ENCODE peak calls at places on chromosomes 12 and 14, in seven cellular contexts. One of them, this sample, is unnamed.
A peak's percentile ranks its signal among the peaks of the same experiment; 100 is the strongest.

GRCh38 chr12:80129895-80130535 is 30.7 kb downstream of the OTOGL start:
- DNase-seq in tibial nerve: no peak
- DNase-seq in left ventricle myocardium inferior: no peak
- DNase-seq in tibial artery: no peak
- DNase-seq in fibroblast of lung: no peak
- DNase-seq in NT2/D1: no peak
- DNase-seq in astrocyte: peak; percentile 81
- DNase-seq in this sample: no peak

GRCh38 chr12:49796606-49797451 is 31.4 kb downstream of the NCKAP5L start:
- DNase-seq in tibial nerve: no peak
- DNase-seq in left ventricle myocardium inferior: no peak
- DNase-seq in tibial artery: no peak
- DNase-seq in fibroblast of lung: no peak
- DNase-seq in NT2/D1: no peak
- DNase-seq in astrocyte: no peak
- DNase-seq in this sample: peak; percentile 69

GRCh38 chr12:95412826-95413311 is 61.1 kb upstream of the METAP2 start:
- DNase-seq in tibial nerve: no peak
- DNase-seq in left ventricle myocardium inferior: no peak
- DNase-seq in tibial artery: no peak
- DNase-seq in fibroblast of lung: peak; percentile 99
- DNase-seq in NT2/D1: no peak
- DNase-seq in astrocyte: peak; percentile 85
- DNase-seq in this sample: no peak

GRCh38 chr12:22670762-22671161 is 45.8 kb downstream of the ETNK1 start:
- DNase-seq in tibial nerve: no peak
- DNase-seq in left ventricle myocardium inferior: no peak
- DNase-seq in tibial artery: no peak
- DNase-seq in fibroblast of lung: peak; percentile 54
- DNase-seq in NT2/D1: no peak
- DNase-seq in astrocyte: no peak
- DNase-seq in this sample: no peak

GRCh38 chr12:109247831-109248654 is 61.0 kb downstream of the FOXN4 start:
- DNase-seq in tibial nerve: no peak
- DNase-seq in left ventricle myocardium inferior: no peak
- DNase-seq in tibial artery: no peak
- DNase-seq in fibroblast of lung: no peak
- DNase-seq in NT2/D1: no peak
- DNase-seq in astrocyte: no peak
- DNase-seq in this sample: peak; percentile 23

GRCh38 chr12:27635349-27635972 is 60.8 kb upstream of the REP15 start:
- DNase-seq in tibial nerve: no peak
- DNase-seq in left ventricle myocardium inferior: no peak
- DNase-seq in tibial artery: no peak
- DNase-seq in fibroblast of lung: peak; percentile 86
- DNase-seq in NT2/D1: peak; percentile 38
- DNase-seq in astrocyte: peak; percentile 45
- DNase-seq in this sample: no peak

GRCh38 chr12:46383654-46384450 is 11.3 kb upstream of the SLC38A2 start:
- DNase-seq in tibial nerve: peak; percentile 86
- DNase-seq in left ventricle myocardium inferior: peak; percentile 95
- DNase-seq in tibial artery: peak; percentile 94
- DNase-seq in fibroblast of lung: peak; percentile 98
- DNase-seq in NT2/D1: no peak
- DNase-seq in astrocyte: peak; percentile 90
- DNase-seq in this sample: peak; percentile 95

GRCh38 chr12:53985900-53986685 is 1.1 kb downstream of the HOXC10 start:
- DNase-seq in tibial nerve: no peak
- DNase-seq in left ventricle myocardium inferior: no peak
- DNase-seq in tibial artery: no peak
- DNase-seq in fibroblast of lung: no peak
- DNase-seq in NT2/D1: no peak
- DNase-seq in astrocyte: no peak
- DNase-seq in this sample: no peak

GRCh38 chr14:101101456-101102056 is 198.0 kb upstream of the RTL1 start:
- DNase-seq in tibial nerve: no peak
- DNase-seq in left ventricle myocardium inferior: no peak
- DNase-seq in tibial artery: peak; percentile 15
- DNase-seq in fibroblast of lung: no peak
- DNase-seq in NT2/D1: no peak
- DNase-seq in astrocyte: peak; percentile 59
- DNase-seq in this sample: no peak
- H3K4me1 ChIP-seq in tibial nerve: no peaks in the 10 kb centered on the region
- H3K4me1 ChIP-seq in left ventricle myocardium inferior: no peaks in the 10 kb centered on the region
- H3K4me1 ChIP-seq in tibial artery: no peaks in the 10 kb centered on the region
- H3K4me1 ChIP-seq in fibroblast of lung: no peaks in the 10 kb centered on the region
- H3K4me1 ChIP-seq in NT2/D1: peaks cover 7% of the 10 kb centered on the region
- H3K4me1 ChIP-seq in astrocyte: peaks cover 8% of the 10 kb centered on the region
- H3K4me1 ChIP-seq in this sample: no peaks in the 10 kb centered on the region

GRCh38 chr12:124559182-124560017 is 8.0 kb downstream of the NCOR2 start:
- DNase-seq in tibial nerve: no peak
- DNase-seq in left ventricle myocardium inferior: no peak
- DNase-seq in tibial artery: no peak
- DNase-seq in fibroblast of lung: no peak
- DNase-seq in NT2/D1: no peak
- DNase-seq in astrocyte: no peak
- DNase-seq in this sample: peak; percentile 43

GRCh38 chr12:124557518-124558223 is 9.7 kb downstream of the NCOR2 start:
- DNase-seq in tibial nerve: no peak
- DNase-seq in left ventricle myocardium inferior: no peak
- DNase-seq in tibial artery: no peak
- DNase-seq in fibroblast of lung: no peak
- DNase-seq in NT2/D1: no peak
- DNase-seq in astrocyte: no peak
- DNase-seq in this sample: peak; percentile 60

GRCh38 chr12:124560519-124560918 is 6.9 kb downstream of the NCOR2 start:
- DNase-seq in tibial nerve: no peak
- DNase-seq in left ventricle myocardium inferior: no peak
- DNase-seq in tibial artery: no peak
- DNase-seq in fibroblast of lung: no peak
- DNase-seq in NT2/D1: no peak
- DNase-seq in astrocyte: no peak
- DNase-seq in this sample: peak; percentile 36

GRCh38 chr12:124556896-124557501 is 10.4 kb downstream of the NCOR2 start:
- DNase-seq in tibial nerve: no peak
- DNase-seq in left ventricle myocardium inferior: no peak
- DNase-seq in tibial artery: no peak
- DNase-seq in fibroblast of lung: peak; percentile 34
- DNase-seq in NT2/D1: no peak
- DNase-seq in astrocyte: no peak
- DNase-seq in this sample: peak; percentile 66

GRCh38 chr12:124558298-124558697 is 9.1 kb downstream of the NCOR2 start:
- DNase-seq in tibial nerve: no peak
- DNase-seq in left ventricle myocardium inferior: no peak
- DNase-seq in tibial artery: no peak
- DNase-seq in fibroblast of lung: no peak
- DNase-seq in NT2/D1: no peak
- DNase-seq in astrocyte: no peak
- DNase-seq in this sample: peak; percentile 48
- H3K4me1 ChIP-seq in tibial nerve: peaks cover 58% of the 10 kb centered on the region
- H3K4me1 ChIP-seq in left ventricle myocardium inferior: peaks cover 90% of the 10 kb centered on the region
- H3K4me1 ChIP-seq in tibial artery: peaks cover 72% of the 10 kb centered on the region
- H3K4me1 ChIP-seq in fibroblast of lung: peaks cover 12% of the 10 kb centered on the region
- H3K4me1 ChIP-seq in NT2/D1: peaks cover 71% of the 10 kb centered on the region
- H3K4me1 ChIP-seq in astrocyte: peaks cover 13% of the 10 kb centered on the region
- H3K4me1 ChIP-seq in this sample: peaks cover 77% of the 10 kb centered on the region

GRCh38 chr14:52040598-52040997 is 28.3 kb downstream of the NID2 start:
- DNase-seq in tibial nerve: no peak
- DNase-seq in left ventricle myocardium inferior: no peak
- DNase-seq in tibial artery: no peak
- DNase-seq in fibroblast of lung: no peak
- DNase-seq in NT2/D1: no peak
- DNase-seq in astrocyte: no peak
- DNase-seq in this sample: no peak

GRCh38 chr14:52044791-52045522 is 23.9 kb downstream of the NID2 start:
- DNase-seq in tibial nerve: no peak
- DNase-seq in left ventricle myocardium inferior: no peak
- DNase-seq in tibial artery: no peak
- DNase-seq in fibroblast of lung: peak; percentile 91
- DNase-seq in NT2/D1: no peak
- DNase-seq in astrocyte: peak; percentile 95
- DNase-seq in this sample: no peak

GRCh38 chr14:52046376-52046917 is 22.4 kb downstream of the NID2 start:
- DNase-seq in tibial nerve: no peak
- DNase-seq in left ventricle myocardium inferior: no peak
- DNase-seq in tibial artery: no peak
- DNase-seq in fibroblast of lung: no peak
- DNase-seq in NT2/D1: no peak
- DNase-seq in astrocyte: peak; percentile 35
- DNase-seq in this sample: no peak

GRCh38 chr14:52042371-52043037 is 26.4 kb downstream of the NID2 start:
- DNase-seq in tibial nerve: no peak
- DNase-seq in left ventricle myocardium inferior: no peak
- DNase-seq in tibial artery: no peak
- DNase-seq in fibroblast of lung: no peak
- DNase-seq in NT2/D1: no peak
- DNase-seq in astrocyte: no peak
- DNase-seq in this sample: no peak

DNA sequence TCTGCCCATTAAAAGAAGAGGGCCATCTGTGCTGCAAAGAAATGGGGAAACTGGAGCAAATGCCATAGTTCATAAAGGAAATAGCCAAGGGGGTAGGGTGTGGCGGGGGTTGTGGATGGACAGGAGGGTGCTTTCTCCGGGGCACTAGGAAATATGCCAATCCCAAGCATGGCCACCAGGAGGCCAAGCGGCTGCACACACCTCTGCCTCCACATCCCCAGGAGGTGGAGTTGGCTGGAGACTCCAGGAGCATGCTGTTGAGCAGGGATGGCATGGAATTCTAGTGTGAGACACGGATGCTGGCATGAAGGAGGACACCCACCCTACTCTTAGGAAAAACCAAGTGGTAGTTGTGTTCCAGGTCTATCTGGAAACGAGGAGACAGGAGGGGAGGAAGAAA is 25.2 kb downstream of the NID2 start:
- DNase-seq in tibial nerve: no peak
- DNase-seq in left ventricle myocardium inferior: no peak
- DNase-seq in tibial artery: no peak
- DNase-seq in fibroblast of lung: no peak
- DNase-seq in NT2/D1: no peak
- DNase-seq in astrocyte: no peak
- DNase-seq in this sample: no peak
- H3K4me1 ChIP-seq in tibial nerve: peaks cover 27% of the 10 kb centered on the region
- H3K4me1 ChIP-seq in left ventricle myocardium inferior: peaks cover 64% of the 10 kb centered on the region
- H3K4me1 ChIP-seq in tibial artery: peaks cover 59% of the 10 kb centered on the region
- H3K4me1 ChIP-seq in fibroblast of lung: peaks cover 47% of the 10 kb centered on the region
- H3K4me1 ChIP-seq in NT2/D1: no peaks in the 10 kb centered on the region
- H3K4me1 ChIP-seq in astrocyte: peaks cover 21% of the 10 kb centered on the region
- H3K4me1 ChIP-seq in this sample: no peaks in the 10 kb centered on the region

DNA sequence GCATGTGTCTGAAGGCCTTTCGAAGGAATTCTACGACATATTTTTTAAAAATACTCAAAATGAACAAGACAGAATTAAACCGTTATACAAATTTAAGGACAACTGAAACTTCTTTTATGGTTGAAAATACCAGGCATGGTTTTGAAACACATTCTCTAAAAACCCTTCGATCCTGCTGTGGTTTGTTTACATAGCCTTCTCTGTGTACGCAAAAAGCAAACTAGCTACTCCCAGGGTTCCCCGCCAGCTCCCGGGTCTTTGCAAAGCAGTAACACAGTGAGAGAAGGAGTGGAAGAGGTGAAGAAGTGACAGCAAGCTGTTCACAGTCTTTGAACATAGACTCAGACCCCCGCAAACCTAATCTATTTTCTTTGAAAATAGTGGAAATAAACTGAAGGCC is 2.2 kb upstream of the TC2N start:
- DNase-seq in tibial nerve: no peak
- DNase-seq in left ventricle myocardium inferior: no peak
- DNase-seq in tibial artery: no peak
- DNase-seq in fibroblast of lung: peak; percentile 52
- DNase-seq in NT2/D1: no peak
- DNase-seq in astrocyte: no peak
- DNase-seq in this sample: no peak
- H3K4me1 ChIP-seq in tibial nerve: peaks cover 7% of the 10 kb centered on the region
- H3K4me1 ChIP-seq in left ventricle myocardium inferior: peaks cover 21% of the 10 kb centered on the region
- H3K4me1 ChIP-seq in tibial artery: peaks cover 29% of the 10 kb centered on the region
- H3K4me1 ChIP-seq in fibroblast of lung: peaks cover 3% of the 10 kb centered on the region
- H3K4me1 ChIP-seq in NT2/D1: peaks cover 4% of the 10 kb centered on the region
- H3K4me1 ChIP-seq in astrocyte: peaks cover 6% of the 10 kb centered on the region
- H3K4me1 ChIP-seq in this sample: peaks cover 28% of the 10 kb centered on the region

GRCh38 chr14:37586783-37587428 is 8.1 kb downstream of the FOXA1 start:
- DNase-seq in tibial nerve: no peak
- DNase-seq in left ventricle myocardium inferior: no peak
- DNase-seq in tibial artery: no peak
- DNase-seq in fibroblast of lung: no peak
- DNase-seq in NT2/D1: no peak
- DNase-seq in astrocyte: no peak
- DNase-seq in this sample: no peak
- H3K4me1 ChIP-seq in tibial nerve: no peaks in the 10 kb centered on the region
- H3K4me1 ChIP-seq in left ventricle myocardium inferior: peaks cover 37% of the 10 kb centered on the region
- H3K4me1 ChIP-seq in tibial artery: peaks cover 34% of the 10 kb centered on the region
- H3K4me1 ChIP-seq in fibroblast of lung: no peaks in the 10 kb centered on the region
- H3K4me1 ChIP-seq in NT2/D1: no peaks in the 10 kb centered on the region
- H3K4me1 ChIP-seq in astrocyte: peaks cover 9% of the 10 kb centered on the region
- H3K4me1 ChIP-seq in this sample: peaks cover 32% of the 10 kb centered on the region

This sample was measured in spleen.